ENCODE peak calls at places on chromosomes 4 and X, in ten cellular contexts. T, K, M, U, H, P, S, F, Z and C are unnamed samples.

GRCh38 chrX:40757058-40757457 is 21.7 kb upstream of the MED14 start:
- DNase-seq in H (no peak), T (no peak), U (no peak), K (no peak), Z (no peak), S (no peak), F (no peak), P (no peak), M (no peak), C (no peak)

GRCh38 chr4:37438880-37439279 is 194.3 kb downstream of the NWD2 start:
- DNase-seq in H (peak), U (no peak), K (no peak), M (peak), P (no peak), S (no peak), T (no peak), Z (no peak), F (no peak), C (no peak)

GRCh38 chrX:129726307-129727111 is 12.3 kb upstream of the XPNPEP2 start:
- DNase-seq in F (peak), K (peak), U (peak), M (peak), P (no peak), T (peak), S (no peak), H (peak), Z (peak), C (peak)

GRCh38 chrX:12344954-12345353 is 206.7 kb downstream of the FRMPD4 start:
- DNase-seq in H (no peak), Z (no peak), K (no peak), P (no peak), F (no peak), T (no peak), U (no peak), S (no peak), M (no peak), C (no peak)

GRCh38 chr4:38948551-38948950 is 80.9 kb downstream of the FAM114A1 start:
- DNase-seq in H (peak), T (no peak), F (peak), S (no peak), P (no peak), K (no peak), U (no peak), M (peak), Z (peak), C (peak)

GRCh38 chrX:106035064-106035463 is 3.5 kb downstream of the SERPINA7 start:
- DNase-seq in U (no peak), K (no peak), T (no peak), H (no peak), M (peak), P (no peak), Z (peak), S (no peak), F (no peak), C (no peak)

GRCh38 chrX:47706575-47706974 is 47.6 kb upstream of the UXT start:
- DNase-seq in U (no peak), F (no peak), P (no peak), T (no peak), K (no peak), H (peak), Z (peak), M (no peak), S (no peak), C (no peak)

GRCh38 chr4:39994356-39994755 is 16.6 kb upstream of the PDS5A start:
- DNase-seq in M (no peak), T (no peak), Z (no peak), U (no peak), K (no peak), F (no peak), H (peak), S (no peak), P (no peak), C (no peak)

GRCh38 chrX:74242050-74242449 is 61.9 kb upstream of the ZCCHC13 start:
- DNase-seq in K (no peak), S (no peak), H (peak), U (no peak), P (no peak), Z (peak), T (no peak), M (peak), F (peak), C (no peak)

GRCh38 chr4:143773998-143774898 is 73.8 kb upstream of the FREM3 start:
- DNase-seq in M (peak), K (peak), F (peak), Z (peak), U (peak), P (peak), S (peak), T (peak), H (peak), C (peak)
- TF ChIP-seq CTCF in M (peak), K (peak), F (peak), Z (peak), U (peak), P (peak), S (peak), T (peak), H (peak), C (peak)

GRCh38 chr4:73662709-73663546 is 42.7 kb upstream of the RASSF6 start:
- DNase-seq in S (no peak), F (peak), Z (peak), T (no peak), P (peak), H (peak), M (peak), K (no peak), U (no peak), C (no peak)
- TF ChIP-seq CTCF in S (no peak), F (peak), Z (peak), T (no peak), P (peak), H (peak), M (peak), K (peak), U (peak), C (peak)

GRCh38 chr4:145513020-145513621 is 31.5 kb downstream of the SMAD1 start:
- DNase-seq in S (no peak), H (no peak), U (no peak), T (no peak), K (no peak), P (no peak), Z (no peak), M (no peak), F (no peak), C (no peak)
- TF ChIP-seq CTCF in S (no peak), H (no peak), U (no peak), T (no peak), K (no peak), P (no peak), Z (no peak), M (no peak), F (no peak), C (no peak)

GRCh38 chr4:55732864-55733263 is 86.7 kb upstream of the EXOC1L start:
- DNase-seq in Z (no peak), T (no peak), S (no peak), M (no peak), U (no peak), P (no peak), H (no peak), F (no peak), K (no peak), C (no peak)

GRCh38 chr4:55733874-55734437 is 85.6 kb upstream of the EXOC1L start:
- DNase-seq in S (no peak), T (peak), F (no peak), H (peak), Z (peak), U (peak), M (peak), K (peak), P (no peak), C (no peak)

GRCh38 chr4:55736605-55737183 is 82.9 kb upstream of the EXOC1L start:
- DNase-seq in T (no peak), S (no peak), F (no peak), M (peak), H (peak), K (no peak), U (no peak), P (peak), Z (peak), C (no peak)
- TF ChIP-seq CTCF in T (no peak), S (no peak), F (peak), M (peak), H (peak), K (peak), U (peak), P (peak), Z (peak), C (peak)

DNA sequence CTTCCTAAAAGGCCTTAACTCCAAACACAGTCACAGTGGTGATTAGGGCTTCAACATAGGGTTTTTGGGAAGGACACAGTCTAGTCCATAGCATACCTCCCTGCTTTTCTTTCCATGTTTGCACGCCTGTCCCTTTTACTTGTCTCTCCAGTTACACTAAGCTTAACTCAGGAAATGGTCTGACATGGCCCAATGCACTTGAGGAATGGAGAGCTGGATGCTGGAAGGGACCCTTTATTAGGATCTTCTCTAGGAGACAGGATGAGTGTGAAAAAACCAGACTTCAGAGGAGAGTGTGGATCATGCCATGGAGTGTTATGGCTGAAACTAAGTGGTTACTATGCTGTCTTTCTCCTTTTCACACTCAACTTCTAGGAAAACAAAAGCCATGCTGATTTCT is 35.9 kb upstream of the MGST2 start:
- DNase-seq in Z (no peak), M (no peak), T (no peak), S (no peak), P (no peak), F (no peak), H (no peak), U (no peak), K (no peak), C (no peak)
- TF ChIP-seq CTCF in Z (no peak), M (no peak), T (no peak), S (no peak), P (no peak), F (no peak), H (no peak), U (no peak), K (no peak), C (no peak)

GRCh38 chrX:119729408-119730201 is 28.8 kb upstream of the SOWAHD start:
- DNase-seq in Z (peak), P (peak), M (peak), H (peak), F (peak), T (peak), K (peak), U (peak), S (peak), C (peak)

GRCh38 chrX:119726900-119727555 is 31.4 kb upstream of the SOWAHD start:
- DNase-seq in F (no peak), P (no peak), T (no peak), U (no peak), S (no peak), M (no peak), H (peak), K (no peak), Z (no peak), C (peak)

DNA sequence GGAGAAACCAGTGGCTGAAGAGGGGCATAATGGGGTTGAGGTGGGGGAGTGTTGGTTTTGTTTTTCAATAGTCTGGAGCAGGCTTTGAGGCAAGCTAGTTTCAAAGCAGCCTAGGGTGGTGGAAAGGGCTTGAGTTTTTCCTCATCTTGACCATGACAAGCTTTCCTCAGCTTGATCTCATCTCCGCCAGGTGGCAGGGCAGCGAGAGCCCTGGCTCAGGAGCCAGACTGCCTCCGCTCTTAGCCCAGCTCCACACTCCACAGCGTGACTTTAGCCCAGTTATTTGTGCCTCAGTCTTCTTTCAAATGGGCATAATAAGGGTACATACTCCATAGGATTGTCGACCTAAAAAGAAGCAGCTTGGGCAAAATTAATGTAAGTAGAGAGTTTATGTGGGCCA is 29.9 kb upstream of the SOWAHD start:
- DNase-seq in Z (no peak), U (no peak), T (no peak), K (peak), H (no peak), S (no peak), M (peak), P (no peak), F (no peak), C (no peak)
- TF ChIP-seq CTCF in Z (no peak), U (peak), T (no peak), K (no peak), H (no peak), S (no peak), M (peak), P (no peak), F (no peak), C (no peak)